ENCODE peak calls at places on chromosomes 13 and 19, in seven cellular contexts. I is RCC 7860; D is DND-41; X is CD4-positive, CD25-positive, alpha-beta regulatory T cell; F is fibroblast of lung; V is NCI-H187 treated with DMSO at 0.1 percent for 48 hours; E is A549. A is an unnamed sample.
A peak's percentile ranks its signal among the peaks of the same experiment; 100 is the strongest.

GRCh38 chr19:42542791-42543190 is 14.5 kb upstream of the CEACAM1 start:
- DNase-seq in D (no peak), F (no peak), E (no peak), X (no peak), I (no peak), V (no peak), A (no peak)

GRCh38 chr13:99596180-99596579 is 94.9 kb downstream of the TM9SF2 start:
- DNase-seq in F (no peak), X (no peak), D (no peak), I (no peak), E (no peak), V (no peak), A (no peak)

GRCh38 chr13:109704771-109705628 is 81.4 kb downstream of the IRS2 start:
- DNase-seq in V (no peak), I (no peak), D (no peak), X (no peak), E (peak; percentile 87), F (peak; percentile 32), A (no peak)

GRCh38 chr13:97496511-97496910 is 62.5 kb downstream of the RAP2A start:
- DNase-seq in V (no peak), X (no peak), E (no peak), I (no peak), F (peak; percentile 70), D (no peak), A (no peak)

GRCh38 chr13:75618308-75618707 is 17.8 kb upstream of the LMO7 start:
- DNase-seq in F (no peak), X (no peak), D (no peak), E (no peak), V (no peak), I (no peak), A (no peak)

GRCh38 chr13:44932850-44933251 is 56.4 kb downstream of the NUFIP1 start:
- DNase-seq in I (peak; percentile 54), E (peak; percentile 11), V (no peak), D (no peak), X (no peak), F (peak; percentile 56), A (no peak)

GRCh38 chr13:80706164-80706471 is 365.2 kb upstream of the SPRY2 start:
- DNase-seq in E (no peak), F (no peak), V (no peak), D (no peak), I (no peak), X (no peak), A (no peak)

GRCh38 chr19:5001547-5002131 is 32.7 kb downstream of the KDM4B start:
- DNase-seq in F (peak; percentile 63), D (peak; percentile 60), V (no peak), E (peak; percentile 62), X (peak; percentile 12), I (no peak), A (peak; percentile 46)

GRCh38 chr13:112324121-112324520 is 52.0 kb upstream of the SPACA7 start:
- DNase-seq in I (no peak), E (no peak), F (no peak), V (no peak), D (no peak), X (no peak), A (no peak)

GRCh38 chr13:38394777-38395504 is 45.3 kb downstream of the UFM1 start:
- DNase-seq in I (peak; percentile 56), V (no peak), E (no peak), F (no peak), X (no peak), D (no peak), A (no peak)

GRCh38 chr19:18450934-18451836 is 13.3 kb upstream of the ISYNA1 start:
- DNase-seq in D (peak; percentile 86), V (no peak), F (peak; percentile 77), E (peak; percentile 64), I (peak; percentile 40), X (peak; percentile 82), A (peak; percentile 42)

GRCh38 chr13:111328111-111328802 is 7.8 kb downstream of the TEX29 start:
- DNase-seq in F (no peak), D (no peak), E (no peak), V (no peak), X (no peak), I (no peak), A (no peak)

GRCh38 chr19:55600336-55601028 is 394 bp downstream of the ZNF524 start:
- DNase-seq in V (no peak), D (peak; percentile 94), X (no peak), E (no peak), I (no peak), F (no peak), A (peak; percentile 89)

GRCh38 chr19:55482128-55482961 is 2.6 kb upstream of the NAT14 start:
- DNase-seq in F (no peak), X (no peak), V (no peak), E (no peak), D (no peak), I (no peak), A (no peak)

GRCh38 chr19:38361633-38362075 is 12.7 kb upstream of the PSMD8 start:
- DNase-seq in I (no peak), F (peak; percentile 61), D (no peak), E (peak; percentile 96), X (peak; percentile 34), V (peak; percentile 29), A (peak; percentile 41)

GRCh38 chr19:5456130-5456835 is 1.1 kb downstream of the ZNRF4 start:
- DNase-seq in X (no peak), I (no peak), F (no peak), D (no peak), V (no peak), E (no peak), A (no peak)

A was measured in Jurkat, Clone E6-1.